ENCODE peak calls at places on chromosome 18, in four cellular contexts. M is head of caudate nucleus; Q is stimulated activated CD8-positive, alpha-beta memory T cell treated with anti-CD3 and anti-CD28 coated beads, Interleukin-12 subunit alpha, Interleukin-12 subunit beta, amount 100 ng/mL, for 1 hour; Y is Right ventricle myocardium superior. A is an unnamed sample.

GRCh38 chr18:80171190-80171872 is 62.3 kb downstream of the ADNP2 start:
- DNase-seq in Q (peak), Y (peak), M (peak), A (peak)

GRCh38 chr18:21191596-21192307 is 50.3 kb upstream of the GREB1L start:
- DNase-seq in Q (no peak), Y (peak), M (peak), A (peak)

GRCh38 chr18:76353500-76353899 is 141.5 kb downstream of the ZNF516 start:
- DNase-seq in M (no peak), Q (no peak), Y (no peak), A (no peak)

GRCh38 chr18:79607361-79607930 is 72.2 kb upstream of the CTDP1 start:
- DNase-seq in Y (peak), Q (no peak), M (no peak), A (no peak)

GRCh38 chr18:136433-136832 is 21.9 kb upstream of the USP14 start:
- DNase-seq in Y (no peak), M (no peak), Q (no peak), A (no peak)

GRCh38 chr18:45876131-45876530 is 50.7 kb downstream of the SIGLEC15 start:
- DNase-seq in Q (no peak), M (no peak), Y (no peak), A (no peak)

GRCh38 chr18:50268022-50268747 is 1.9 kb upstream of the CFAP53 start:
- DNase-seq in M (peak), Q (peak), Y (peak), A (peak)

GRCh38 chr18:46856975-46857374 is 60.3 kb downstream of the PIAS2 start:
- DNase-seq in M (no peak), Q (no peak), Y (no peak), A (no peak)

GRCh38 chr18:75586576-75586975 is 159.1 kb upstream of the SMIM21 start:
- DNase-seq in Q (no peak), M (no peak), Y (no peak), A (no peak)